ENCODE peak calls at places on chromosomes 4 and X, in four cellular contexts. M is hepatocyte, U is cardiac muscle cell, Q is SJSA1. I is an unnamed sample.

GRCh38 chr4:38085394-38086150 is 125.4 kb downstream of the PTTG2 start:
- DNase-seq in U (no peak), M (no peak), Q (no peak), I (no peak)

GRCh38 chr4:111031180-111031579 is 408.3 kb upstream of the PITX2 start:
- DNase-seq in M (no peak), U (no peak), Q (no peak), I (no peak)

GRCh38 chr4:22514431-22514830 is 1.4 kb downstream of the ADGRA3 start:
- DNase-seq in M (no peak), U (no peak), Q (no peak), I (no peak)

GRCh38 chr4:56656346-56656643 is 24.8 kb downstream of the HOPX start:
- DNase-seq in Q (no peak), U (no peak), M (peak), I (peak)

GRCh38 chr4:122131562-122132157 is 20.5 kb upstream of the BLTP1 start:
- DNase-seq in U (no peak), Q (no peak), M (no peak), I (no peak)

GRCh38 chr4:172601195-172601594 is 567.4 kb upstream of the GALNT7 start:
- DNase-seq in U (no peak), M (no peak), Q (no peak), I (no peak)

GRCh38 chr4:110914791-110915190 is 291.9 kb upstream of the PITX2 start:
- DNase-seq in M (no peak), U (no peak), Q (no peak), I (no peak)

GRCh38 chr4:182745268-182745667 is 171.9 kb downstream of the DCTD start:
- DNase-seq in Q (no peak), M (peak), U (no peak), I (no peak)

GRCh38 chr4:183136880-183137279 is 37.8 kb downstream of the WWC2 start:
- DNase-seq in U (no peak), Q (no peak), M (no peak), I (no peak)

GRCh38 chrX:153769158-153769864 is 5.3 kb downstream of the PLXNB3 start:
- DNase-seq in U (no peak), M (no peak), Q (no peak), I (no peak)

GRCh38 chr4:7460591-7460990 is 25.9 kb upstream of the PSAPL1 start:
- DNase-seq in U (peak), M (no peak), Q (no peak), I (no peak)

GRCh38 chrX:153948002-153948466 is 3.6 kb upstream of the RENBP start:
- DNase-seq in U (no peak), Q (no peak), M (no peak), I (no peak)

GRCh38 chr4:76726141-76726540 is 171.8 kb downstream of the SOWAHB start:
- DNase-seq in U (no peak), Q (no peak), M (no peak), I (no peak)

GRCh38 chrX:11290673-11291072 is 2.5 kb upstream of the AMELX start:
- DNase-seq in Q (no peak), U (no peak), M (no peak), I (no peak)

GRCh38 chr4:26885912-26886274 is 25.3 kb downstream of the STIM2 start:
- DNase-seq in M (no peak), U (no peak), Q (no peak), I (no peak)

GRCh38 chr4:74055498-74055897 is 17.0 kb upstream of the CXCL3 start:
- DNase-seq in M (no peak), Q (no peak), U (no peak), I (no peak)

GRCh38 chr4:118012142-118012541 is 22.1 kb upstream of the NDST3 start:
- DNase-seq in U (no peak), Q (no peak), M (no peak), I (no peak)

GRCh38 chr4:73383452-73383851 is 20.6 kb upstream of the ALB start:
- DNase-seq in U (no peak), Q (no peak), M (no peak), I (no peak)

GRCh38 chr4:144288011-144288903 is 147.7 kb upstream of the GYPA start:
- DNase-seq in U (no peak), Q (no peak), M (no peak), I (no peak)

GRCh38 chr4:165874799-165875371 is 1.8 kb downstream of the TLL1 start:
- DNase-seq in U (peak), Q (no peak), M (peak), I (no peak)

GRCh38 chrX:43703211-43703791 is 47.2 kb downstream of the MAOA start:
- DNase-seq in M (peak), U (peak), Q (peak), I (no peak)

GRCh38 chrX:18931972-18932371 is 51.9 kb downstream of the PHKA2 start:
- DNase-seq in M (peak), Q (no peak), U (peak), I (no peak)

GRCh38 chr4:169815606-169816005 is 57.9 kb upstream of the HPF1 start:
- DNase-seq in U (no peak), M (peak), Q (no peak), I (no peak)

GRCh38 chr4:165464813-165465381 is 86.1 kb downstream of the CPE start:
- DNase-seq in Q (no peak), M (peak), U (peak), I (no peak)

DNA sequence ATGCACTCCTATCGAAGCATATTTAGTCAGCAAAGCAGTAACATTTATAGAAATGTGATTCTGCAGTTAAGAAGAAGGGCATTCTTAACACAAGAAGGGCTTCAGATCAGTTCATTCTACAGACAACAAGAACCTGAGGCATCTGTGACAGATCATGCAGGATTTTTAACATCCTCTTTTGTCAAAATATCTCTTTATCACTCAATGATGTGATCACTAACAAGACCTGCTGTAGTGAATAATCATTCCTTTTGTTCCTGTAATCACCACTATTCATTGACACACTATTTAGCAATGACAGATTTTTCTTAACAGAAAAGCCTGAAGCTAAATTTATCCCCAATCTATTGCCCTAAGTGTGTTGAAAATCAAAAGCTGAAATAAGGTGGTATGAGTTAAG is 47.8 kb upstream of the ARHGAP24 start:
- DNase-seq in U (no peak), M (no peak), Q (no peak), I (no peak)
- H3K27ac ChIP-seq in U (no peak), M (no peak), Q (no peak), I (no peak)

GRCh38 chr4:128524311-128524710 is 236.7 kb upstream of the PGRMC2 start:
- DNase-seq in M (peak), U (peak), Q (peak), I (no peak)
- H3K27ac ChIP-seq in M (no peak), U (no peak), Q (peak), I (no peak)

GRCh38 chrX:133249659-133250058 is 31.5 kb upstream of the TFDP3 start:
- DNase-seq in Q (no peak), U (peak), M (no peak), I (no peak)
- H3K27ac ChIP-seq in Q (no peak), U (no peak), M (no peak), I (no peak)

DNA sequence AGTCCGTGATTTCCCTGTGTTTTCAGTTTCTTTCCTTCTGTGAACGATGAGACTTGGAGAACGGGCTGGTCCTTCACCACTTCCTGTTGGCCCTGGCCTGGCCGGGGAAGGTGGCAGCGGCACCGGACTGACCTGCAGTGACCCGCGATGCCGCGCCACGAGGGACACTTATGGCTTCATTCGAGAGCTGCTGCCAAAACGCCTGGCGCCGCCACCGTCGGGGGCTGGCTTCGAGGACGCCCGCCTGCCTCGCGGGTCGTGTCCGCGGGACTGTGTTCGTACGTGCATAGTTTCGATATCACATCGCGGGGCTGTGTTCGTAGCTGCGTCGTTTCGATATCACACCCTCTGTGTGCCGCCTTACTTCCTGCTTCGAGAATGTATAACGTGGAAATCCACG is 7.5 kb upstream of the UVSSA start:
- DNase-seq in Q (no peak), U (no peak), M (no peak), I (no peak)
- H3K27ac ChIP-seq in Q (no peak), U (no peak), M (no peak), I (no peak)

DNA sequence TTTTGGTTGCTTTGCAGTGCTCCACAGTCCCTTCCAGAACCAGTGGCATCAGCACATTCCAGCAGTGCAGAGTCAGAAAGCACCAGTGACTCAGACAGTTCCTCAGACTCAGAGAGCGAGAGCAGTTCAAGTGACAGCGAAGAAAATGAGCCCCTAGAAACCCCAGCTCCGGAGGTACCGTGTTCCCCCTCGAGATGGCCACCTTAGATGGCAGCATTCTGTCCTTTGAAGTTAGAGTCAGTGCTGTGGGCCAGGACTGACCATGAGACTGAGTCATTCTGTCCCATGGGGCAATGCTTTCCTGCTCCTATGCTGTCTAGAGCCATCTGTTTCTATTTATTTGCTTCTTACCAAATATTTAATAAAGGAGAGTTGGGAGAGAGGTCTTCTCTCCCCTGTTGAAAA is 112.3 kb downstream of the KLHL8 start:
- DNase-seq in U (peak), Q (peak), M (peak), I (no peak)
- H3K27ac ChIP-seq in U (peak), Q (peak), M (peak), I (peak)